ENCODE peak calls at places on chromosomes 4 and X, in four cellular contexts. One of them, this sample, is unnamed.

GRCh38 chrX:9530848-9531274 is 66.0 kb downstream of the TBL1X start:
- DNase-seq in foreskin fibroblast: peak; percentile 85
- DNase-seq in progenitor cell of endocrine pancreas: no peak
- DNase-seq in K562: peak; percentile 69
- DNase-seq in this sample: no peak

GRCh38 chrX:54452920-54453319 is 12.7 kb downstream of the TSR2 start:
- DNase-seq in progenitor cell of endocrine pancreas: no peak
- DNase-seq in K562: peak; percentile 32
- DNase-seq in foreskin fibroblast: no peak
- DNase-seq in this sample: no peak

GRCh38 chr4:13240066-13240465 is 244.1 kb downstream of the RAB28 start:
- DNase-seq in progenitor cell of endocrine pancreas: no peak
- DNase-seq in foreskin fibroblast: no peak
- DNase-seq in K562: no peak
- DNase-seq in this sample: no peak

GRCh38 chr4:169270156-169270809 is 473 bp downstream of the SH3RF1 start:
- DNase-seq in foreskin fibroblast: no peak
- DNase-seq in K562: peak; percentile 28
- DNase-seq in progenitor cell of endocrine pancreas: peak; percentile 54
- DNase-seq in this sample: peak; percentile 86

GRCh38 chrX:132564026-132564425 is 75.2 kb upstream of the MBNL3 start:
- DNase-seq in K562: no peak
- DNase-seq in progenitor cell of endocrine pancreas: no peak
- DNase-seq in foreskin fibroblast: no peak
- DNase-seq in this sample: no peak

GRCh38 chr4:168440442-168441264 is 39.6 kb downstream of the DDX60L start:
- DNase-seq in foreskin fibroblast: peak; percentile 64
- DNase-seq in progenitor cell of endocrine pancreas: no peak
- DNase-seq in K562: no peak
- DNase-seq in this sample: no peak

GRCh38 chr4:109729155-109729562 is 711 bp downstream of the PLA2G12A start:
- DNase-seq in K562: peak; percentile 26
- DNase-seq in foreskin fibroblast: no peak
- DNase-seq in progenitor cell of endocrine pancreas: no peak
- DNase-seq in this sample: no peak

GRCh38 chr4:23710298-23710697 is 179.5 kb downstream of the PPARGC1A start:
- DNase-seq in foreskin fibroblast: no peak
- DNase-seq in K562: no peak
- DNase-seq in progenitor cell of endocrine pancreas: no peak
- DNase-seq in this sample: no peak

GRCh38 chr4:13137400-13137799 is 346.7 kb downstream of the RAB28 start:
- DNase-seq in progenitor cell of endocrine pancreas: no peak
- DNase-seq in K562: no peak
- DNase-seq in foreskin fibroblast: no peak
- DNase-seq in this sample: no peak

GRCh38 chrX:131854586-131854985 is 168.5 kb upstream of the STK26 start:
- DNase-seq in K562: no peak
- DNase-seq in progenitor cell of endocrine pancreas: no peak
- DNase-seq in foreskin fibroblast: no peak
- DNase-seq in this sample: no peak

GRCh38 chr4:185040523-185040922 is 22.2 kb downstream of the HELT start:
- DNase-seq in K562: no peak
- DNase-seq in foreskin fibroblast: no peak
- DNase-seq in progenitor cell of endocrine pancreas: no peak
- DNase-seq in this sample: no peak

GRCh38 chr4:101806914-101807313 is 16.4 kb downstream of the BANK1 start:
- DNase-seq in progenitor cell of endocrine pancreas: no peak
- DNase-seq in K562: no peak
- DNase-seq in foreskin fibroblast: no peak
- DNase-seq in this sample: no peak

GRCh38 chrX:100944601-100945000 is 15.9 kb upstream of the XKRX start:
- DNase-seq in K562: no peak
- DNase-seq in foreskin fibroblast: no peak
- DNase-seq in progenitor cell of endocrine pancreas: no peak
- DNase-seq in this sample: no peak

GRCh38 chr4:7256989-7257810 is 64.9 kb downstream of the SORCS2 start:
- DNase-seq in progenitor cell of endocrine pancreas: no peak
- DNase-seq in foreskin fibroblast: no peak
- DNase-seq in K562: no peak
- DNase-seq in this sample: no peak

DNA sequence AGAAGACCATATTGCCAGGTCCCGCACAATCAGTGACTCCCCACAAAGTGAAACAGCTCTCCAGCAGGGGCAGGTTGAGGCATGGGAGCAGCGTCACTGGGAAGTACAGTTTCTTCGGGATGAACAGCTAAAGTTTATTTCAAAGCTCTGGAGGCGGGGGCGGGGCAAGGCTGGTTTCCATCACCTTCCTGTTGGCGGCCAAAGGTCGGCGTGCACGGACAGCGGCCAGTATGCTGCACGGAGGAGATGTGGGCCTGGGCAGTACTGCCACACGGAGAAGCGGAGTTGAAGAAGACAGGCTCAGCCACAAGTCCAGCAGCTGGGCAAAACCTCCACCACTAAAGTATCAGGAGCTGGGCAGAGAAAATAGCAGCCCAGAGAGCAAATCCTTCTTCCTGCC is 964 bp upstream of the ZNF518B start:
- DNase-seq in foreskin fibroblast: no peak
- DNase-seq in progenitor cell of endocrine pancreas: no peak
- DNase-seq in K562: peak; percentile 25
- DNase-seq in this sample: no peak
- TF ChIP-seq CTCF in foreskin fibroblast: no peak
- TF ChIP-seq CTCF in progenitor cell of endocrine pancreas: no peak
- TF ChIP-seq CTCF in K562: no peak
- TF ChIP-seq CTCF in this sample: no peak

GRCh38 chr4:5127556-5127955 is 76.3 kb downstream of the STK32B start:
- DNase-seq in progenitor cell of endocrine pancreas: no peak
- DNase-seq in K562: no peak
- DNase-seq in foreskin fibroblast: no peak
- DNase-seq in this sample: no peak

GRCh38 chr4:5122114-5122513 is 70.8 kb downstream of the STK32B start:
- DNase-seq in K562: no peak
- DNase-seq in foreskin fibroblast: no peak
- DNase-seq in progenitor cell of endocrine pancreas: no peak
- DNase-seq in this sample: no peak

GRCh38 chr4:5125326-5125725 is 74.0 kb downstream of the STK32B start:
- DNase-seq in K562: no peak
- DNase-seq in foreskin fibroblast: no peak
- DNase-seq in progenitor cell of endocrine pancreas: no peak
- DNase-seq in this sample: no peak

GRCh38 chr4:5126857-5127256 is 75.6 kb downstream of the STK32B start:
- DNase-seq in progenitor cell of endocrine pancreas: no peak
- DNase-seq in K562: no peak
- DNase-seq in foreskin fibroblast: no peak
- DNase-seq in this sample: no peak

GRCh38 chr4:5124876-5125275 is 73.6 kb downstream of the STK32B start:
- DNase-seq in foreskin fibroblast: no peak
- DNase-seq in K562: no peak
- DNase-seq in progenitor cell of endocrine pancreas: no peak
- DNase-seq in this sample: no peak
- TF ChIP-seq CTCF in foreskin fibroblast: no peak
- TF ChIP-seq CTCF in K562: no peak
- TF ChIP-seq CTCF in progenitor cell of endocrine pancreas: no peak
- TF ChIP-seq CTCF in this sample: no peak

GRCh38 chr4:18042012-18042411 is 20.5 kb upstream of the LCORL start:
- DNase-seq in foreskin fibroblast: no peak
- DNase-seq in K562: no peak
- DNase-seq in progenitor cell of endocrine pancreas: no peak
- DNase-seq in this sample: no peak

GRCh38 chr4:18039113-18039512 is 17.6 kb upstream of the LCORL start:
- DNase-seq in progenitor cell of endocrine pancreas: no peak
- DNase-seq in foreskin fibroblast: no peak
- DNase-seq in K562: no peak
- DNase-seq in this sample: no peak

GRCh38 chr4:18041114-18041513 is 19.6 kb upstream of the LCORL start:
- DNase-seq in foreskin fibroblast: no peak
- DNase-seq in progenitor cell of endocrine pancreas: no peak
- DNase-seq in K562: no peak
- DNase-seq in this sample: no peak

GRCh38 chr4:18042754-18043153 is 21.2 kb upstream of the LCORL start:
- DNase-seq in foreskin fibroblast: no peak
- DNase-seq in progenitor cell of endocrine pancreas: no peak
- DNase-seq in K562: no peak
- DNase-seq in this sample: no peak
- TF ChIP-seq CTCF in foreskin fibroblast: no peak
- TF ChIP-seq CTCF in progenitor cell of endocrine pancreas: peak; percentile 37
- TF ChIP-seq CTCF in K562: no peak
- TF ChIP-seq CTCF in this sample: peak; percentile 17

GRCh38 chrX:115362334-115363095 is 73.0 kb downstream of the LUZP4 start:
- DNase-seq in K562: no peak
- DNase-seq in foreskin fibroblast: no peak
- DNase-seq in progenitor cell of endocrine pancreas: no peak
- DNase-seq in this sample: no peak
- TF ChIP-seq CTCF in K562: no peak
- TF ChIP-seq CTCF in foreskin fibroblast: no peak
- TF ChIP-seq CTCF in progenitor cell of endocrine pancreas: peak; percentile 37
- TF ChIP-seq CTCF in this sample: peak; percentile 28

This sample was measured in osteocyte.